ENCODE peak calls at places on chromosomes 2 and 18, in five cellular contexts. W, K, M, U and G are unnamed samples.
A peak's percentile ranks its signal among the peaks of the same experiment; 100 is the strongest.

GRCh38 chr2:68103656-68104055 is 40.9 kb upstream of the C1D start:
- DNase-seq in W (no peak), M (no peak), U (no peak), K (no peak), G (no peak)

GRCh38 chr2:175807031-175807873 is 194.8 kb downstream of the LNPK start:
- DNase-seq in U (no peak), K (no peak), W (no peak), M (no peak), G (no peak)

GRCh38 chr2:24021122-24021998 is 11.5 kb downstream of the MFSD2B start:
- DNase-seq in K (no peak), U (peak; percentile 60), M (peak; percentile 14), W (no peak), G (peak; percentile 46)

GRCh38 chr2:233706720-233707119 is 6.0 kb upstream of the UGT1A5 start:
- DNase-seq in U (no peak), K (no peak), W (no peak), M (no peak), G (no peak)

GRCh38 chr2:45674035-45674791 is 22.7 kb downstream of the PRKCE start:
- DNase-seq in M (no peak), W (no peak), U (no peak), K (peak; percentile 54), G (no peak)

GRCh38 chr2:229673676-229674075 is 40.7 kb downstream of the DNER start:
- DNase-seq in K (no peak), U (no peak), W (no peak), M (no peak), G (no peak)

GRCh38 chr18:76827205-76827885 is 5.0 kb downstream of the ZNF236 start:
- DNase-seq in U (no peak), K (no peak), M (no peak), W (no peak), G (no peak)

GRCh38 chr2:84832772-84833461 is 48.0 kb downstream of the TRABD2A start:
- DNase-seq in W (peak; percentile 56), K (no peak), M (no peak), U (peak; percentile 80), G (no peak)

GRCh38 chr18:77052656-77053309 is 79.8 kb downstream of the MBP start:
- DNase-seq in M (no peak), W (peak; percentile 79), K (no peak), U (peak; percentile 95), G (no peak)

GRCh38 chr2:167355796-167356195 is 467.5 kb downstream of the XIRP2 start:
- DNase-seq in M (no peak), K (no peak), U (no peak), W (no peak), G (no peak)

GRCh38 chr2:217090024-217090473 is 230.2 kb upstream of the TNP1 start:
- DNase-seq in K (peak; percentile 24), W (no peak), M (no peak), U (peak; percentile 87), G (peak; percentile 18)

GRCh38 chr2:131682122-131682944 is 154.6 kb downstream of the CCDC74A start:
- DNase-seq in M (peak; percentile 97), W (peak; percentile 90), K (peak; percentile 93), U (peak; percentile 95), G (peak; percentile 46)
- TF ChIP-seq POLR2A in M (no peak), W (peak; percentile 20), K (peak; percentile 98), U (peak; percentile 52), G (peak; percentile 55)

GRCh38 chr2:9556121-9556869 is 665 bp upstream of the ADAM17 start:
- DNase-seq in K (peak; percentile 51), M (no peak), W (no peak), U (peak; percentile 79), G (no peak)

GRCh38 chr2:9552491-9553178 is 3.0 kb downstream of the ADAM17 start:
- DNase-seq in W (no peak), K (peak; percentile 78), M (no peak), U (peak; percentile 88), G (peak; percentile 74)

GRCh38 chr2:9554841-9555337 is 741 bp downstream of the ADAM17 start:
- DNase-seq in W (peak; percentile 47), M (peak; percentile 81), K (peak; percentile 79), U (peak; percentile 82), G (peak; percentile 89)

GRCh38 chr2:9558948-9559381 is 3.3 kb upstream of the ADAM17 start:
- DNase-seq in M (peak; percentile 44), U (peak; percentile 47), K (no peak), W (no peak), G (no peak)

DNA sequence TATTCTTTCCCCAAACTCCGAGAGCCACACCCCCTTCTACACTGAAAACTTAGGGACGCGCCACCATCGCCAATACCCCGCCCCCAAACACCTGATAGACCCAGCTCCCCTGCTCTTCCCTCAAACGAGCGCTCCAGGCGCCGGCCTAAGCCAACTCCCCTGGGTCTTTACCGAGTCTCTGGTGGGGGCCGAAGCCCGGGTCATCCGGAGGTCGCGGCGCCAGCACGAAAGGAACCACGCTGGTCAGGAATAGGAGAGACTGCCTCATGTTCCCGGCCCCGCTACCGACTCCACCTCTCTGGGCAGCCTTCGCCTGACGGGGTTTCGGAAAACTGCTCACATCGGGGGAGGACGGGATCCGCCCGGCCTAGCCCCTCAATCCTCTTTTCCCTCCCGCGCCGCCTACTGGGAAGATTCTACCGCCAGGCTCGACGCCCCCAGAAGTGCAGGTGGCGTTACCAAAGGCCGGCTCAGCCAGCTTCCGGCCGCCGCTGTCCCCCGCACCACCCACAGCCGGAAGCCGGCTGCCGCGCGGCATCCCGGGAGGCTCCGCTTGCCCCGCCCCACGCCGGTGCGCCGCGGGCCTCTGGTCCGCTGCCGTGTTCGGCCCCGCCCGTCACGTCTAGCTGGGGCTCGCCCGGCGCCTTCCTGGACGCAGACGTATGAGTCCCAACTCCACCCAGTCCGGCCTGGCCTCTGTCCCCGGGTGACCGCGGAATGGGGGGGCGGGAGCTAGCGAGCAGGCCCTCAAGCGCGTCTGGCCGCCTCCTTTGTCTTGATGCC is at the start of gene ADAM17:
- DNase-seq in K (peak; percentile 97), W (peak; percentile 94), U (peak; percentile 98), M (peak; percentile 97), G (peak; percentile 96)
- TF ChIP-seq POLR2A in K (peak; percentile 89), W (peak; percentile 96), U (peak; percentile 93), M (peak; percentile 70), G (peak; percentile 94)

DNA sequence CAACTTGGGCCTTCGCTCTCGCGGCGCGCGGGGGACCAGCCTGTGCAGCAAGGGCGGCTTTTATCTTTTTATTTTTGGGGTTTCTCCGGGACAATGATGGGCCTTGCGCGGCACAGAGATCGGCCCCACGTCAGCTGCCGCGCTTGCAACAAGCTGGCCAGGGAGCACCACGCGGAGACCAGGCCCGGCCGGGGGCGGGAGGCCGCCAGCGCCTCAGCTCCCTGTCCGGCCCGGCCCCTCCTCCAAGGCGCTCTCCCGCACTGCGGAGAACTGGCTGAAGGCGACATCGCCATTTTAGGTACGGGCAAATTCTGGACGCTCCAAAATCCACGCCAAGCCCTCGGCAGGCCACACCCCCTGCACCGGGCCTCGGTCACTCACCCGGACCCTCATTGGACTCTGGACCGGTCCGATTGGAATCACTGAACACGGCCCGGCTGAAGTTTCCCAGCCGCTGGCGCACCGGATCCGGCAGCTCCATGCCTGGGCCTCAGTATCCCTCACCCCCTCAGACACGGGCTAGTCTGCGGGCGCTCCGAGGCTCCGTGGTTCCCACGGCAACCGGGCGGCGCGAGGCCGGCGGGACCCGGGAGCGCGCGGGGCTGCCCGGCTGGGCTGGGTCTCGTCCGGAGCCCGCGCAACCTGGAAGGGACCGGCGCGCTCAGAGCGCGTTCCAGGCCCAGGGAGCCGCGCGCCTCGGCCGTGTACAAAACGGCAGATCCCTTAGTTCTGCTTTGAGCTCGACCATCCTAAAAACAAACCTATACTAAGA is at the start of gene TMEM17:
- DNase-seq in W (peak; percentile 43), U (peak; percentile 75), K (peak; percentile 90), M (peak; percentile 94), G (peak; percentile 89)
- TF ChIP-seq POLR2A in W (no peak), U (no peak), K (no peak), M (no peak), G (peak; percentile 63)

DNA sequence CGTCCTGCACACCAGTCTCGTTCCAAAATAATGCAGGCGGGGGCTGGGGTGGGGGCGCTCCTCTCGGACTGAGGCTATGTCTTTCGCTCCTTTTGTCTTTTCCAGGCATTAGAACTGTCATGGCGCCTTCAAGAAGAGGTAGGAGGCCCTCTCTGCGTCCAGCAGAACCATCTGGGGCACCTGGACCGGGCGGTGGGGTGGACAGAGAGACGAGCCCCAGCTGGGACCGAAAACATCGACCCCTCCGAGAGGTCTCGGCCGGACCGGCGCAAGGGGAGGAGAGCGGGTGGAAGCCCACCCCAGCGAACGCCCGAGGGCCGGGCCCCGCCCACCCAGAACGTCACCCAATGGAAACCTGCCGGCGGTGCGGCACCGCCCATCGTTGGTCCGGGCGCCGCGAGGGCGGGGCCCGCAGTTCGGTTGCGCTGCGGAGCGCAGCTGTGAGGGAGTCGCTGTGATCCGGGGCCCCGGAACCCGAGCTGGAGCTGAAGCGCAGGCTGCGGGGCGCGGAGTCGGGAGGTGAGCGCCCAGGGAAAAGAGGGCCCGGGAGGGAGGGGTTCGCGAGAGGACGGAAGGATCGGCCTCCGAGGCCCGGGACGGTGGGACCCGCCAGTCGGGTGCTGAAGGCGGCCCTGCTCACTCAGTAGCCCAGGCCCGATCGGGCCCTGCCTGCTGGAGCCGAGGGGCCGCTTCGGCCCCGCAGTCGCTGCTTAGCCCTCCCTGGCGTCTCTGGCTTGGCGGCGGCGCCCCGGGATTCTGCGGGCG is at the start of gene NRBP1:
- DNase-seq in U (peak; percentile 95), M (peak; percentile 95), K (peak; percentile 89), W (peak; percentile 89), G (peak; percentile 94)
- TF ChIP-seq POLR2A in U (peak; percentile 88), M (peak; percentile 78), K (peak; percentile 84), W (peak; percentile 96), G (peak; percentile 94)

DNA sequence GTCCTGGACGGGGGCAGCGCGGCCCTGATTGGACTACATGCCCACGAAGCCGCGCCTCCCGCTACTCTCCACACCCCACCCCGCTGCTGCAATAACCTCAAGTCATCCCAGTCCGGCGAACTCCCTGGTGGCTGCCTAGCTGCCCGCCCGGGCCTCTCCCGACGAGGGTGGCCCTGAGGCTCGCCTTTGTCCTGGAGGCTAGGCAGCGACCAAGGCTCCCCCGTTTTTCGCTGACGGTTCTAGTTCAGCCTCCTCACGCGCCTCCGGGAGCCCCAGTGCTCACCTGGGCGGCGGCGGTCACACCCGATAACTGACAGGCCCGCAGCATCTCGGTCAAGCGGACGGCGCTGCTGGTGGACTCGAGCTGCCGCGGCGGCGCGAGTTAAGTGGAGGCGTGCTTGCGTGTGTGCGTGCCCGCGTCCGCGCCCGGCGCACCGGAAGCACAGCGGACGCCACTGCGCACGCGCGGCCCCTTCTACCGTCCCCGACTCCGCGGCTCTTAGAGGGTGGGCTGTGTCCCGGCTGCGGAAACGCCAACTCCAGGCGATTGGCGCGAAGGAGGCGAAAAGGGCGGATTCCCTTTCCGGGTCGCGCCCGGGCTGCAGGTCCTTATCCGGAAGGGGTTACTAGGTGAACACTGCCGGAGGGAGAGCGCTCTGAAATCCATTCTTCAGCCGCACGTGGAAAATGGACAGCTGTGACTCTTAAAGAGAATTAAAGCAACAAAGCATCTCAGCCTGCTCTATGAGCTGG is at the start of gene IMMT:
- DNase-seq in W (peak; percentile 85), M (peak; percentile 96), U (peak; percentile 99), K (peak; percentile 98), G (peak; percentile 98)
- TF ChIP-seq POLR2A in W (peak; percentile 87), M (no peak), U (peak; percentile 88), K (peak; percentile 89), G (peak; percentile 99)

GRCh38 chr2:157257312-157258252 is at the start of gene GALNT5:
- DNase-seq in W (no peak), U (no peak), K (no peak), M (no peak), G (peak; percentile 87)
- TF ChIP-seq POLR2A in W (peak; percentile 13), U (no peak), K (no peak), M (no peak), G (peak; percentile 82)

GRCh38 chr18:48975221-48975816 is 24.6 kb upstream of the SMAD7 start:
- DNase-seq in U (no peak), M (peak; percentile 38), W (no peak), K (no peak), G (no peak)
- TF ChIP-seq POLR2A in U (no peak), M (no peak), W (no peak), K (no peak), G (no peak)